ENCODE peak calls at places on chromosomes 2 and 18, in six cellular contexts. One of them, this sample, is unnamed.

GRCh38 chr2:69770193-69770702 is 28.3 kb downstream of the ANXA4 start:
- DNase-seq in GM12891: no peak
- DNase-seq in K562: peak
- DNase-seq in GM12878: no peak
- DNase-seq in H1: no peak
- DNase-seq in HepG2: peak
- DNase-seq in this sample: no peak

GRCh38 chr18:34866739-34867138 is 156.6 kb downstream of the DTNA start:
- DNase-seq in GM12891: no peak
- DNase-seq in K562: peak
- DNase-seq in GM12878: no peak
- DNase-seq in H1: no peak
- DNase-seq in HepG2: no peak
- DNase-seq in this sample: no peak

GRCh38 chr18:56240405-56240804 is 398.0 kb downstream of the TXNL1 start:
- DNase-seq in GM12891: no peak
- DNase-seq in K562: no peak
- DNase-seq in GM12878: no peak
- DNase-seq in H1: no peak
- DNase-seq in HepG2: no peak
- DNase-seq in this sample: no peak

GRCh38 chr2:119474371-119475224 is 42.9 kb downstream of the TMEM37 start:
- DNase-seq in GM12891: no peak
- DNase-seq in K562: no peak
- DNase-seq in GM12878: no peak
- DNase-seq in H1: no peak
- DNase-seq in HepG2: no peak
- DNase-seq in this sample: no peak

GRCh38 chr2:240672076-240672700 is 10.5 kb downstream of the AQP12B start:
- DNase-seq in GM12891: no peak
- DNase-seq in K562: no peak
- DNase-seq in GM12878: no peak
- DNase-seq in H1: peak
- DNase-seq in HepG2: no peak
- DNase-seq in this sample: no peak

GRCh38 chr2:26745609-26746327 is 18.3 kb upstream of the SLC35F6 start:
- DNase-seq in GM12891: peak
- DNase-seq in K562: peak
- DNase-seq in GM12878: no peak
- DNase-seq in H1: peak
- DNase-seq in HepG2: peak
- DNase-seq in this sample: no peak

GRCh38 chr18:50194623-50195532 is at the start of gene MYO5B:
- DNase-seq in GM12891: peak
- DNase-seq in K562: peak
- DNase-seq in GM12878: no peak
- DNase-seq in H1: peak
- DNase-seq in HepG2: peak
- DNase-seq in this sample: peak

GRCh38 chr18:57814555-57814954 is 11.4 kb upstream of the ATP8B1 start:
- DNase-seq in GM12891: no peak
- DNase-seq in K562: no peak
- DNase-seq in GM12878: no peak
- DNase-seq in H1: no peak
- DNase-seq in HepG2: no peak
- DNase-seq in this sample: no peak

GRCh38 chr2:152611458-152612231 is 105.6 kb downstream of the PRPF40A start:
- DNase-seq in GM12891: no peak
- DNase-seq in K562: no peak
- DNase-seq in GM12878: peak
- DNase-seq in H1: no peak
- DNase-seq in HepG2: no peak
- DNase-seq in this sample: no peak

GRCh38 chr18:6729247-6730091 is at the start of gene ARHGAP28:
- DNase-seq in GM12891: peak
- DNase-seq in K562: peak
- DNase-seq in GM12878: no peak
- DNase-seq in H1: peak
- DNase-seq in HepG2: no peak
- DNase-seq in this sample: peak

GRCh38 chr2:112156152-112156986 is 18.2 kb downstream of the FBLN7 start:
- DNase-seq in GM12891: no peak
- DNase-seq in K562: no peak
- DNase-seq in GM12878: no peak
- DNase-seq in H1: no peak
- DNase-seq in HepG2: peak
- DNase-seq in this sample: no peak

GRCh38 chr2:128765822-128766221 is 447.2 kb upstream of the HS6ST1 start:
- DNase-seq in GM12891: no peak
- DNase-seq in K562: no peak
- DNase-seq in GM12878: no peak
- DNase-seq in H1: peak
- DNase-seq in HepG2: no peak
- DNase-seq in this sample: no peak

GRCh38 chr2:200360364-200360763 is 53.9 kb downstream of the SPATS2L start:
- DNase-seq in GM12891: no peak
- DNase-seq in K562: no peak
- DNase-seq in GM12878: no peak
- DNase-seq in H1: no peak
- DNase-seq in HepG2: no peak
- DNase-seq in this sample: no peak

GRCh38 chr2:28155627-28156026 is 237.0 kb upstream of the FOSL2 start:
- DNase-seq in GM12891: no peak
- DNase-seq in K562: peak
- DNase-seq in GM12878: no peak
- DNase-seq in H1: no peak
- DNase-seq in HepG2: no peak
- DNase-seq in this sample: no peak

GRCh38 chr2:197598450-197598849 is 76.9 kb downstream of the RFTN2 start:
- DNase-seq in GM12891: no peak
- DNase-seq in K562: no peak
- DNase-seq in GM12878: no peak
- DNase-seq in H1: no peak
- DNase-seq in HepG2: peak
- DNase-seq in this sample: no peak

GRCh38 chr2:236718207-236718992 is 148.8 kb downstream of the ACKR3 start:
- DNase-seq in GM12891: no peak
- DNase-seq in K562: no peak
- DNase-seq in GM12878: no peak
- DNase-seq in H1: no peak
- DNase-seq in HepG2: no peak
- DNase-seq in this sample: no peak

GRCh38 chr18:74942319-74942910 is 266.5 kb downstream of the PTGR3 start:
- DNase-seq in GM12891: no peak
- DNase-seq in K562: no peak
- DNase-seq in GM12878: peak
- DNase-seq in H1: no peak
- DNase-seq in HepG2: no peak
- DNase-seq in this sample: no peak

GRCh38 chr2:134206029-134206428 is 47.8 kb upstream of the MGAT5 start:
- DNase-seq in GM12891: no peak
- DNase-seq in K562: no peak
- DNase-seq in GM12878: no peak
- DNase-seq in H1: no peak
- DNase-seq in HepG2: no peak
- DNase-seq in this sample: no peak

GRCh38 chr2:143261986-143262784 is 133.0 kb downstream of the ARHGAP15 start:
- DNase-seq in GM12891: no peak
- DNase-seq in K562: no peak
- DNase-seq in GM12878: no peak
- DNase-seq in H1: no peak
- DNase-seq in HepG2: no peak
- DNase-seq in this sample: no peak

DNA sequence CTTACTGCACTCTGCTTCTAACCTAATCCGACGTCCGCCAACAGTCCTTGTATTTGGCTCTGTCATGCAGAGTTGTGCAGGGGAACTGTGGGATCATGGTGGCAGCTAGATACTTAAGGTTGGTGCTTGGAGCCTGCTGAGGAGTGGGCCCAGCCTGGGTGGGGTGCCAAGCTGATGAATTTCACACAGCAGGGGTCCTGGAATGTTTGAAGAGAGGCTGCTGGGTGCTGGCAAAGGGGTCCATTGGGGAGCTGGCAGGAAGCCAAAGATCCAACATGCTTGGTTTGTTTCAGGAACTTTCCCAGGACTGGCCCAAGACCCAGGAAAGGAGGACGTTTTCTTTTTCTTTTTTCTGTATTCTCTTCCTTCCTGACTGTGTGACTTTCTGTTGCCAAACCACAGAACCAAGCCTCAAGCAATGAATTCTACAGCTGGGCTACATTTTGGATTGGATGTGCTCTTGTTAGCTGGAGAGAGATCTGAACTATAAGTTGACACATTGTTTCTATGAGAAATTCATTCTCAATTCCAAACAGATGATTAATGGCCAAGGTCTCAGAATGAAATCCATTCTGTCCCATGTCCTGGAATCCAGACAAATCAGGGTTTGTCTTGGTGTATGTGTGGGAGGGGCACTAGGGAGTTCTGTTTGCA is 49.9 kb downstream of the DHRS9 start:
- DNase-seq in GM12891: no peak
- DNase-seq in K562: no peak
- DNase-seq in GM12878: no peak
- DNase-seq in H1: no peak
- DNase-seq in HepG2: no peak
- DNase-seq in this sample: no peak
- TF ChIP-seq POLR2A in GM12891: no peak
- TF ChIP-seq POLR2A in K562: no peak
- TF ChIP-seq POLR2A in GM12878: no peak
- TF ChIP-seq POLR2A in H1: no peak
- TF ChIP-seq POLR2A in HepG2: no peak
- TF ChIP-seq POLR2A in this sample: no peak

GRCh38 chr2:31187166-31187565 is 30.1 kb downstream of the CAPN14 start:
- DNase-seq in GM12891: no peak
- DNase-seq in K562: no peak
- DNase-seq in GM12878: no peak
- DNase-seq in H1: peak
- DNase-seq in HepG2: no peak
- DNase-seq in this sample: no peak

GRCh38 chr2:31191931-31192330 is 25.4 kb downstream of the CAPN14 start:
- DNase-seq in GM12891: no peak
- DNase-seq in K562: no peak
- DNase-seq in GM12878: no peak
- DNase-seq in H1: peak
- DNase-seq in HepG2: no peak
- DNase-seq in this sample: no peak

GRCh38 chr2:31189141-31189540 is 28.2 kb downstream of the CAPN14 start:
- DNase-seq in GM12891: no peak
- DNase-seq in K562: no peak
- DNase-seq in GM12878: no peak
- DNase-seq in H1: no peak
- DNase-seq in HepG2: no peak
- DNase-seq in this sample: no peak

GRCh38 chr2:31190188-31190587 is 27.1 kb downstream of the CAPN14 start:
- DNase-seq in GM12891: no peak
- DNase-seq in K562: no peak
- DNase-seq in GM12878: no peak
- DNase-seq in H1: no peak
- DNase-seq in HepG2: no peak
- DNase-seq in this sample: no peak

GRCh38 chr2:31188141-31188540 is 29.2 kb downstream of the CAPN14 start:
- DNase-seq in GM12891: no peak
- DNase-seq in K562: no peak
- DNase-seq in GM12878: no peak
- DNase-seq in H1: peak
- DNase-seq in HepG2: no peak
- DNase-seq in this sample: no peak
- TF ChIP-seq POLR2AphosphoS5 in GM12891: no peak
- TF ChIP-seq POLR2AphosphoS5 in K562: no peak
- TF ChIP-seq POLR2AphosphoS5 in GM12878: no peak
- TF ChIP-seq POLR2AphosphoS5 in H1: no peak
- TF ChIP-seq POLR2AphosphoS5 in HepG2: no peak
- TF ChIP-seq POLR2AphosphoS5 in this sample: no peak

GRCh38 chr2:190060626-190061025 is 1.9 kb downstream of the MSTN start:
- DNase-seq in GM12891: no peak
- DNase-seq in K562: no peak
- DNase-seq in GM12878: no peak
- DNase-seq in H1: no peak
- DNase-seq in HepG2: no peak
- DNase-seq in this sample: no peak
- TF ChIP-seq TAF1 in GM12891: no peak
- TF ChIP-seq TAF1 in K562: no peak
- TF ChIP-seq TAF1 in GM12878: no peak
- TF ChIP-seq TAF1 in H1: no peak
- TF ChIP-seq TAF1 in HepG2: no peak
- TF ChIP-seq TAF1 in this sample: no peak

GRCh38 chr2:144718376-144718775 is 198.5 kb upstream of the ZEB2 start:
- DNase-seq in GM12891: no peak
- DNase-seq in K562: no peak
- DNase-seq in GM12878: no peak
- DNase-seq in H1: no peak
- DNase-seq in HepG2: no peak
- DNase-seq in this sample: no peak
- TF ChIP-seq POLR2A in GM12891: no peak
- TF ChIP-seq POLR2A in K562: no peak
- TF ChIP-seq POLR2A in GM12878: no peak
- TF ChIP-seq POLR2A in H1: no peak
- TF ChIP-seq POLR2A in HepG2: no peak
- TF ChIP-seq POLR2A in this sample: no peak

GRCh38 chr18:45291616-45292612 is 323.4 kb upstream of the SLC14A2 start:
- DNase-seq in GM12891: no peak
- DNase-seq in K562: peak
- DNase-seq in GM12878: no peak
- DNase-seq in H1: no peak
- DNase-seq in HepG2: no peak
- DNase-seq in this sample: no peak
- TF ChIP-seq POLR2AphosphoS5 in GM12891: no peak
- TF ChIP-seq POLR2AphosphoS5 in K562: no peak
- TF ChIP-seq POLR2AphosphoS5 in GM12878: no peak
- TF ChIP-seq POLR2AphosphoS5 in H1: no peak
- TF ChIP-seq POLR2AphosphoS5 in HepG2: no peak
- TF ChIP-seq POLR2AphosphoS5 in this sample: no peak

GRCh38 chr18:59885579-59886163 is 14.1 kb upstream of the PMAIP1 start:
- DNase-seq in GM12891: no peak
- DNase-seq in K562: no peak
- DNase-seq in GM12878: peak
- DNase-seq in H1: no peak
- DNase-seq in HepG2: no peak
- DNase-seq in this sample: no peak
- TF ChIP-seq TAF1 in GM12891: peak
- TF ChIP-seq TAF1 in K562: no peak
- TF ChIP-seq TAF1 in GM12878: peak
- TF ChIP-seq TAF1 in H1: no peak
- TF ChIP-seq TAF1 in HepG2: no peak
- TF ChIP-seq TAF1 in this sample: no peak

GRCh38 chr2:204445149-204445548 is 100.1 kb upstream of the PARD3B start:
- DNase-seq in GM12891: no peak
- DNase-seq in K562: no peak
- DNase-seq in GM12878: no peak
- DNase-seq in H1: no peak
- DNase-seq in HepG2: no peak
- DNase-seq in this sample: no peak
- TF ChIP-seq POLR2A in GM12891: no peak
- TF ChIP-seq POLR2A in K562: no peak
- TF ChIP-seq POLR2A in GM12878: no peak
- TF ChIP-seq POLR2A in H1: no peak
- TF ChIP-seq POLR2A in HepG2: no peak
- TF ChIP-seq POLR2A in this sample: no peak

This sample was measured in GM12892.